ENCODE peak calls at places on chromosomes 3 and 15, in seven cellular contexts. Y, E, T, C, U, F and L are unnamed samples.

GRCh38 chr3:42118762-42119361 is 27.7 kb downstream of the TRAK1 start:
- DNase-seq in Y (peak), C (peak), T (no peak), E (no peak), F (peak), U (no peak), L (no peak)

GRCh38 chr15:94834000-94834399 is 602.6 kb downstream of the MCTP2 start:
- DNase-seq in Y (no peak), E (no peak), T (no peak), U (no peak), C (no peak), F (no peak), L (no peak)

GRCh38 chr15:60392601-60392985 is 5.2 kb downstream of the ANXA2 start:
- DNase-seq in F (no peak), Y (no peak), T (no peak), U (peak), C (no peak), E (no peak), L (no peak)

GRCh38 chr3:187641319-187641976 is 28.7 kb downstream of the SST start:
- DNase-seq in E (no peak), U (no peak), Y (no peak), F (no peak), T (no peak), C (no peak), L (no peak)

GRCh38 chr3:114449271-114450007 is 155.6 kb downstream of the TIGIT start:
- DNase-seq in U (peak), E (no peak), F (no peak), C (no peak), Y (no peak), T (no peak), L (no peak)

GRCh38 chr15:56736308-56736707 is 3.0 kb upstream of the ZNF280D start:
- DNase-seq in C (no peak), F (no peak), Y (no peak), T (no peak), U (peak), E (no peak), L (no peak)

GRCh38 chr15:40953713-40954074 is 423 bp downstream of the CHAC1 start:
- DNase-seq in C (no peak), E (no peak), Y (no peak), F (no peak), U (no peak), T (no peak), L (no peak)

GRCh38 chr3:129727707-129728106 is 121.2 kb upstream of the PLXND1 start:
- DNase-seq in U (peak), E (no peak), F (no peak), C (no peak), Y (no peak), T (no peak), L (no peak)

GRCh38 chr3:32109256-32109655 is 2.8 kb downstream of the GPD1L start:
- DNase-seq in F (peak), C (no peak), Y (peak), T (peak), E (peak), U (peak), L (no peak)

GRCh38 chr3:58025824-58026579 is 17.8 kb downstream of the FLNB start:
- DNase-seq in E (peak), Y (no peak), T (no peak), C (no peak), F (no peak), U (peak), L (no peak)

GRCh38 chr15:70248116-70249025 is 150.7 kb upstream of the TLE3 start:
- DNase-seq in F (no peak), T (no peak), C (no peak), U (no peak), E (no peak), Y (peak), L (peak)

GRCh38 chr3:29144361-29144760 is 136.5 kb upstream of the RBMS3 start:
- DNase-seq in Y (no peak), U (peak), F (no peak), E (no peak), T (no peak), C (no peak), L (no peak)

GRCh38 chr3:14424711-14425573 is 22.5 kb downstream of the SLC6A6 start:
- DNase-seq in Y (no peak), F (no peak), E (no peak), T (no peak), U (no peak), C (no peak), L (no peak)

GRCh38 chr15:91882858-91883586 is 29.5 kb downstream of the SLCO3A1 start:
- DNase-seq in U (no peak), E (no peak), Y (peak), F (no peak), T (no peak), C (no peak), L (no peak)

GRCh38 chr3:195704433-195704999 is 16.3 kb upstream of the MUC20 start:
- DNase-seq in U (no peak), C (no peak), F (peak), E (no peak), T (no peak), Y (no peak), L (no peak)

GRCh38 chr15:85141601-85142185 is 160.0 kb downstream of the PDE8A start:
- DNase-seq in C (no peak), T (no peak), U (no peak), F (no peak), E (no peak), Y (no peak), L (no peak)

GRCh38 chr15:31236184-31237041 is 90.2 kb upstream of the KLF13 start:
- DNase-seq in U (peak), F (no peak), E (no peak), T (peak), C (peak), Y (peak), L (no peak)

GRCh38 chr3:53154731-53155320 is 6.2 kb upstream of the PRKCD start:
- DNase-seq in E (no peak), U (no peak), Y (no peak), T (no peak), F (no peak), C (no peak), L (no peak)

GRCh38 chr3:43105224-43105596 is 669 bp downstream of the POMGNT2 start:
- DNase-seq in U (no peak), Y (peak), E (no peak), F (no peak), T (no peak), C (no peak), L (no peak)

GRCh38 chr3:57890874-57891273 is 117.3 kb upstream of the FLNB start:
- DNase-seq in T (no peak), U (peak), F (no peak), E (no peak), C (no peak), Y (no peak), L (no peak)

GRCh38 chr3:48034000-48034516 is 17.8 kb upstream of the MAP4 start:
- DNase-seq in U (peak), F (no peak), Y (no peak), C (peak), E (no peak), T (no peak), L (no peak)

GRCh38 chr15:99427210-99427609 is 138.6 kb upstream of the MEF2A start:
- DNase-seq in E (peak), Y (peak), C (no peak), U (no peak), F (peak), T (no peak), L (peak)

GRCh38 chr15:48565560-48566482 is 79.7 kb downstream of the FBN1 start:
- DNase-seq in F (no peak), E (no peak), U (peak), T (peak), C (no peak), Y (no peak), L (no peak)

GRCh38 chr3:136068708-136069107 is 103.2 kb downstream of the PPP2R3A start:
- DNase-seq in E (no peak), F (no peak), C (no peak), T (peak), Y (no peak), U (peak), L (no peak)

GRCh38 chr3:168053115-168053514 is 42.6 kb downstream of the GOLIM4 start:
- DNase-seq in E (no peak), U (no peak), F (no peak), C (no peak), Y (no peak), T (no peak), L (no peak)

GRCh38 chr3:183515968-183516851 is 39.3 kb downstream of the KLHL6 start:
- DNase-seq in U (no peak), Y (no peak), C (peak), F (no peak), E (no peak), T (no peak), L (no peak)

GRCh38 chr3:102471001-102471400 is 36.2 kb downstream of the ZPLD1 start:
- DNase-seq in C (no peak), T (no peak), Y (no peak), E (no peak), F (no peak), U (no peak), L (no peak)

GRCh38 chr3:173221010-173221409 is 80.0 kb upstream of the SPATA16 start:
- DNase-seq in Y (no peak), E (no peak), U (no peak), F (no peak), T (no peak), C (no peak), L (no peak)

GRCh38 chr3:33914731-33915389 is 116.4 kb downstream of the PDCD6IP start:
- DNase-seq in U (no peak), F (no peak), T (no peak), C (no peak), Y (no peak), E (no peak), L (no peak)

GRCh38 chr3:69888040-69888945 is 111.2 kb upstream of the SAMMSON start:
- DNase-seq in F (no peak), T (no peak), U (no peak), Y (no peak), C (no peak), E (no peak), L (no peak)

GRCh38 chr15:68318931-68319909 is 41.7 kb downstream of the FEM1B start:
- DNase-seq in T (no peak), E (no peak), U (no peak), Y (no peak), F (no peak), C (no peak), L (no peak)

GRCh38 chr15:82968066-82968465 is 15.5 kb upstream of the HOMER2 start:
- DNase-seq in T (peak), Y (no peak), F (no peak), U (peak), C (no peak), E (no peak), L (no peak)

GRCh38 chr3:55166577-55167555 is 239.0 kb upstream of the LRTM1 start:
- DNase-seq in T (no peak), E (no peak), C (no peak), Y (no peak), U (peak), F (no peak), L (no peak)

GRCh38 chr15:95850837-95851236 is 479.7 kb upstream of the NR2F2 start:
- DNase-seq in E (no peak), F (no peak), T (no peak), C (no peak), Y (no peak), U (no peak), L (no peak)
- TF ChIP-seq CTCF in E (no peak), F (no peak), T (peak), C (no peak), Y (no peak), U (peak), L (no peak)

DNA sequence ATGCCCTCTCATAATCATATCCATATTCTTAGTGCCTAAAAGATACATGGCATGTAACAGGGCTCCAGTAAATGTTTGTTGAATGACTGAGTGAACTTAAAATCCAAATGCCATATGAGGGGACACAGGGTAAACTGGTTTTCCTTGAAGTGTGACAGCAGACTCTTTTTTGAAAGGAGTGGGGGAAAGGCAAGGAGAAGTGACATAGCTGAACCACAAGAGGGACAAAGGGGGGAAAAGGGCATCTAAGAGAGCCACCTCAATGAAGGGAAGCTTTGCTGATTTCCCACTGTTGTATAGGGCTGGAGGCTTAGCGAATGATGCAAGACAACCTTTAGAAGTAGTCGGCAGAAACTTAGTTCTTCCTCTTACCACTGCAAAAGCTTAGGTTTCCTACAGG is 9.1 kb downstream of the TRIM42 start:
- DNase-seq in C (no peak), U (no peak), E (no peak), Y (no peak), T (no peak), F (no peak), L (no peak)
- TF ChIP-seq CTCF in C (no peak), U (no peak), E (no peak), Y (no peak), T (no peak), F (no peak), L (no peak)

DNA sequence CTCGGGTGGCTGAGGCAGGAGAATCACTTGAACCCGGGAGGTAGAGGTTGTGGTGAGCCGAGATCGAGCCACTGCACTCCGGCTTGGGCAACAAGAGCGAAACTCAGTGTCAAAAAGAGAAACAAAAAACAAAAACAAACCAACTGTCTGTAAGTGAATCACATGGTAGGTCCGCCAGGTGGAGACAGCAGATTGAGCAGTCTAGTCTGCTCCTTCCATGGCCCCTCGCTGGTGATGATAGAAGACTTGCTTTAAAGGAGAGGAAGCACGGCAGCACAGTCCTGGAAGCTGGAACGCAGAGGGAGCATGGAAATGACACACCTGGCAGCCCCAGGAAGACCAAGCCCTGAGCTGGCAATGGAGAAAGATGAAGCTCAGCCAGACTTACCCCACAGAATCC is 31.4 kb upstream of the MGLL start:
- DNase-seq in C (no peak), Y (no peak), F (no peak), T (no peak), E (no peak), U (no peak), L (no peak)
- TF ChIP-seq CTCF in C (no peak), Y (no peak), F (no peak), T (no peak), E (no peak), U (no peak), L (no peak)

DNA sequence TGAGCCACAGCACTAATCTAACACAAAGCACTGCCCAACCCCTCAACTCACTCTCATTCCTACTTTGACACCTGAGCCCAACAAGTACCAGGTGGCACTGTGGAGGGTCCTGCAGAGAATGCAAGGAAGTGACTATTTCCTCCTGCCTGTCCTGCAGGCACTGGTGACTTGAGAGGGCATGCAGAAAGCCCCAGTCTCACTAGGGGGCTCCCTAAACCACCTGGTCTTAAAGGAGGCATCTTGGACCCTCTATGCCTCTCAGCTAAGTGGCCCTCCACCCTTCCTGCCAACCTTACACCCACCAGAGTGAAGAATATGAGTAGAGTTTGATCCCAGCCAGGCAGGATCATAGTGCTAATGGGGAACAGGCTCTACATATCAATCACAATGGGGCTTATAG is 15.2 kb downstream of the TRAIP start:
- DNase-seq in F (no peak), U (peak), Y (no peak), T (no peak), E (no peak), C (no peak), L (no peak)
- TF ChIP-seq CTCF in F (no peak), U (peak), Y (peak), T (peak), E (no peak), C (peak), L (peak)